ENCODE peak calls at places on chromosomes 16 and 17, in four cellular contexts. F is CD8-positive, alpha-beta T cell; A is DND-41; P is tibial nerve. O is an unnamed sample.

GRCh38 chr17:1789936-1790335 is 28.1 kb downstream of the SERPINF1 start:
- DNase-seq in F (no peak), A (no peak), P (no peak), O (no peak)

GRCh38 chr16:50888486-50889261 is 146.8 kb downstream of the CYLD start:
- DNase-seq in F (no peak), A (no peak), P (no peak), O (no peak)

GRCh38 chr16:50699345-50700159 is 6.1 kb downstream of the NOD2 start:
- DNase-seq in F (no peak), A (no peak), P (no peak), O (no peak)

GRCh38 chr16:28898266-28898665 is 20.0 kb downstream of the ATP2A1 start:
- DNase-seq in F (no peak), A (no peak), P (no peak), O (no peak)

GRCh38 chr17:32007463-32008298 is 498 bp downstream of the LRRC37B start:
- DNase-seq in F (peak), A (peak), P (peak), O (peak)

GRCh38 chr16:82004651-82005490 is 6.4 kb downstream of the SDR42E1 start:
- DNase-seq in F (no peak), A (no peak), P (no peak), O (no peak)

GRCh38 chr16:21563676-21564075 is 35.7 kb upstream of the METTL9 start:
- DNase-seq in F (no peak), A (no peak), P (no peak), O (no peak)

GRCh38 chr17:6524520-6524919 is 31.8 kb downstream of the PITPNM3 start:
- DNase-seq in F (no peak), A (no peak), P (no peak), O (no peak)

GRCh38 chr17:37476431-37477130 is 13.1 kb upstream of the DUSP14 start:
- DNase-seq in F (no peak), A (no peak), P (no peak), O (no peak)

GRCh38 chr16:745739-746138 is 4.9 kb upstream of the CIAO3 start:
- DNase-seq in F (no peak), A (no peak), P (no peak), O (no peak)

GRCh38 chr17:31531336-31532160 is 140.1 kb downstream of the RAB11FIP4 start:
- DNase-seq in F (no peak), A (no peak), P (no peak), O (no peak)

GRCh38 chr16:25481636-25482035 is 210.1 kb upstream of the HS3ST4 start:
- DNase-seq in F (no peak), A (no peak), P (no peak), O (no peak)

GRCh38 chr17:59649886-59650285 is 30.2 kb downstream of the CLTC start:
- DNase-seq in F (no peak), A (no peak), P (no peak), O (no peak)

DNA sequence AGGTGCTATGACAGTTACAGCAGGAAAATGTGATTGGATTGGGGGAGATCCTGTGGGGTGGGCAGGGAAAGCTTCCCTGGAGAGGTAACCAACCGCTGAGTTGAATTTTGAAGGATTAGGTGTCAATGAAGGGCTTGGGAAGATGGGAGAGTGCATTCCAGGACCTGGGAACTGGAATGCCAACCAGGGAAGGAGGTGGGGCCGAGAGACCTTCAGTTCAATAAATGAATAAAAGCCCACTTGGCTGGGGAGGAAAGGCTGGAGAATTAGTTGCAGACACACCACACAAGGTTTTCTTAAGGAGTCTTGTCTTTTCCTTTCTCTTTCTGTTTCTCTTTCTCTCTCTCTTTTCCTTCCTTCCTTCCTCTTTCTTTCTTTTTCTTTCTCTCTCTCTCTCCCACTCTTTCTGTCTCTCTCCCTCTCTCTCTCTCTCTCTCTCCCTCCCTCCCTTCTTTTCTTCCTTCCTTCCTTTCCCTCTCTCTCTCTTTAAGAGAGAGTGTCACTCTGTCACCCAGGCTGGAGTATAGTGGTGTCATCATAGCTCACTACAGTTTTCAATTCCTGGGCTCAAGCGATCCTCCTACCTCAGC is 3.3 kb downstream of the USP43 start:
- DNase-seq in F (no peak), A (no peak), P (no peak), O (no peak)
- H3K4me3 ChIP-seq in F (no peak), A (no peak), P (no peak), O (no peak)

DNA sequence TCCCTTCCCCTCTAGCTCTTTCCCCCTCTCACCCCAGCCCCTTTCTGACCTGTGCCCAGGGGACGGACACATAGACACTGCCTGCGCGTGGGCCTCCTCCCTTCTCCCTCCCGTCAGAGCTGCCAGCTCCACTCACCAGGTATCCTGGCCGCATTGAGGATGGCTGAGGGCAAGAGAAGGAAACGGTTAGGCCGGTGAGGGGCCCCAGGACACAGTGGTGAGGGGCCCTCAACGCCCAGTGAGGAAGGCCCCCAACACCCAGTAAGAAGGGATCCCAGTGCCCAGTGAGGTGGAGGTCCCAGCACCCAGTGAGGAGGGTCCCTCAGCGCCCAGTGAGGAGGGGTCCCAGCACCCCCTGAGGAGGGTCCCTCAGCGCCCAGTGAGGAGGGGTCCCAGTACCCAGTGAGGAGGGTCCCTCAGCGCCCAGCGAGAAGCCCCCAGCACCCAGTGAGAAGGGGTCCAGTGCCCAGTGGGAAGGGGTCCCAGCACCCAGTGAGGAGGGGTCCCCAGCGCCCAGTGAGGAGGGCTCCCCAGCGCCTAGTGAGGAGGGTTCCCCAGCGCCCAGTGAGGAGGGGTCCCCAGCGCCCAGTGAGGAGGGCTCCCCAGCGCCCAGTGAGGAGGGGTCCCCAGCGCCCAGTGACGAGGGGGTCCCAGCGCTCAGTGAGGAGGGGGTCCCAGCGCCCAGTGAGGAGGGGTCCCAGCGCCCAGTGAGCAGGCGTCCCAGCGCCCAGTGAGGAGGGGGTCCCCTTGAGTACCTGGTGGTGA is 1.1 kb downstream of the PRSS22 start:
- DNase-seq in F (no peak), A (no peak), P (no peak), O (no peak)
- H3K27ac ChIP-seq in F (no peak), A (no peak), P (no peak), O (no peak)

GRCh38 chr16:9909072-9909471 is 273.2 kb downstream of the GRIN2A start:
- DNase-seq in F (no peak), A (no peak), P (no peak), O (no peak)

GRCh38 chr16:9911231-9911630 is 271.0 kb downstream of the GRIN2A start:
- DNase-seq in F (no peak), A (no peak), P (no peak), O (no peak)

GRCh38 chr16:9904526-9904925 is 277.7 kb downstream of the GRIN2A start:
- DNase-seq in F (no peak), A (no peak), P (no peak), O (no peak)

GRCh38 chr16:9908613-9909012 is 273.6 kb downstream of the GRIN2A start:
- DNase-seq in F (no peak), A (no peak), P (no peak), O (no peak)

GRCh38 chr16:9906218-9906617 is 276.0 kb downstream of the GRIN2A start:
- DNase-seq in F (no peak), A (no peak), P (no peak), O (no peak)
- H3K4me3 ChIP-seq in F (no peak), A (no peak), P (no peak), O (no peak)

GRCh38 chr16:6343157-6343556 is 989.5 kb upstream of the RBFOX1 start:
- DNase-seq in F (no peak), A (no peak), P (no peak), O (no peak)

GRCh38 chr16:6345090-6345489 is 987.6 kb upstream of the RBFOX1 start:
- DNase-seq in F (no peak), A (no peak), P (no peak), O (no peak)

DNA sequence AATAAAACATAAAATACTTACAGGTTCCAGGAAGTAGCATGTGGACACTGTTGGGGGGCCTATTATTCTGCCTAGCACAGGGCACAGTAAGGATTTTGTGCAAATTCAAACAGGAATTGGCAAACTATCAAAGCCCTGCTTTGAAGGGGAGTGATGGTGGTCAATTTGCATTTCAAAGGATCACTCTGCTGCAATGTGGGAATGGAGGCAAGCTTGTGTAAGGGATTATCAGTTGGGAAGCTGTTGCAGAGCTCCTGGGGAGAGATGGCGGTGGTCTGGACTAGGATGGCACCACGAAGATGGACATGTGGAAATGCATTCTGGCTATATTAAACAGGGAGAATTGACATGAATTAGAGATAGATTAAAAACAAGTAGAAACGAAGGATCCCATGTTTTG is 990.7 kb upstream of the RBFOX1 start:
- DNase-seq in F (no peak), A (no peak), P (no peak), O (no peak)
- H3K27ac ChIP-seq in F (no peak), A (no peak), P (no peak), O (no peak)

GRCh38 chr17:76449126-76449525 is 3.8 kb downstream of the UBE2O start:
- DNase-seq in F (no peak), A (no peak), P (no peak), O (no peak)

GRCh38 chr17:76445697-76446448 is 7.1 kb downstream of the UBE2O start:
- DNase-seq in F (no peak), A (no peak), P (no peak), O (no peak)

GRCh38 chr17:76444518-76445311 is 8.2 kb downstream of the UBE2O start:
- DNase-seq in F (no peak), A (no peak), P (no peak), O (no peak)

GRCh38 chr17:76446449-76447231 is 6.3 kb downstream of the UBE2O start:
- DNase-seq in F (no peak), A (no peak), P (peak), O (no peak)

GRCh38 chr17:76447931-76448652 is 4.9 kb downstream of the UBE2O start:
- DNase-seq in F (no peak), A (no peak), P (no peak), O (no peak)
- H3K4me3 ChIP-seq in F (no peak), A (no peak), P (no peak), O (no peak)

GRCh38 chr16:70480127-70481105 is 26.0 kb downstream of the FCSK start:
- DNase-seq in F (no peak), A (no peak), P (no peak), O (peak)
- H3K27ac ChIP-seq in F (no peak), A (no peak), P (no peak), O (peak)

GRCh38 chr17:50219939-50220465 is 18.6 kb upstream of the COL1A1 start:
- DNase-seq in F (no peak), A (no peak), P (no peak), O (no peak)
- H3K4me3 ChIP-seq in F (no peak), A (no peak), P (no peak), O (no peak)

O was measured in left lung.